ENCODE peak calls at places on chromosome 4, in six cellular contexts. L is activated CD8-positive, alpha-beta T cell treated with anti-CD3 and anti-CD28 coated beads for 36 hours; S is spleen; O is BE2C; R is heart left ventricle; P is GM13977. U is an unnamed sample.

GRCh38 chr4:69977582-69977981 is 12.1 kb upstream of the CSN2 start:
- DNase-seq in O (no peak), R (no peak), S (no peak), L (no peak), P (no peak), U (no peak)

GRCh38 chr4:187059031-187059430 is 335.4 kb upstream of the FAT1 start:
- DNase-seq in P (no peak), R (no peak), L (no peak), O (no peak), S (no peak), U (no peak)

GRCh38 chr4:183411291-183411861 is 33.1 kb upstream of the CDKN2AIP start:
- DNase-seq in L (no peak), S (peak), P (no peak), O (no peak), R (no peak), U (no peak)

GRCh38 chr4:177293208-177294018 is 16.3 kb upstream of the NEIL3 start:
- DNase-seq in L (no peak), S (no peak), O (no peak), P (no peak), R (no peak), U (no peak)

GRCh38 chr4:117777721-117778120 is 256.6 kb upstream of the NDST3 start:
- DNase-seq in P (no peak), R (no peak), S (no peak), O (no peak), L (no peak), U (peak)

GRCh38 chr4:84481879-84482245 is 17.2 kb downstream of the NKX6-1 start:
- DNase-seq in O (no peak), P (no peak), S (no peak), R (no peak), L (no peak), U (no peak)

GRCh38 chr4:116343809-116344208 is 741.6 kb downstream of the TRAM1L1 start:
- DNase-seq in P (no peak), O (no peak), S (no peak), R (no peak), L (no peak), U (no peak)

GRCh38 chr4:25100710-25101109 is 59.5 kb downstream of the SEPSECS start:
- DNase-seq in O (no peak), P (no peak), R (no peak), L (no peak), S (no peak), U (no peak)

GRCh38 chr4:166075599-166075998 is 202.6 kb downstream of the TLL1 start:
- DNase-seq in O (no peak), L (no peak), S (no peak), P (no peak), R (no peak), U (no peak)

GRCh38 chr4:185039508-185040273 is 21.4 kb downstream of the HELT start:
- DNase-seq in P (peak), R (peak), L (peak), O (peak), S (no peak), U (peak)

GRCh38 chr4:145960012-145960411 is 21.4 kb upstream of the ZNF827 start:
- DNase-seq in O (no peak), R (no peak), S (no peak), L (no peak), P (no peak), U (no peak)

GRCh38 chr4:123418486-123418931 is 21.9 kb downstream of the SPRY1 start:
- DNase-seq in L (peak), R (no peak), S (no peak), O (no peak), P (no peak), U (no peak)

GRCh38 chr4:16759781-16760459 is 138.5 kb downstream of the LDB2 start:
- DNase-seq in O (no peak), P (no peak), R (no peak), L (no peak), S (no peak), U (no peak)

GRCh38 chr4:56149601-56150000 is 200.9 kb downstream of the CEP135 start:
- DNase-seq in P (no peak), R (no peak), L (no peak), S (no peak), O (no peak), U (no peak)

GRCh38 chr4:12084690-12085089 is 656.0 kb upstream of the HS3ST1 start:
- DNase-seq in P (no peak), O (no peak), R (no peak), L (no peak), S (no peak), U (no peak)
- TF ChIP-seq CTCF in P (no peak), O (no peak), R (no peak), L (no peak), S (no peak), U (no peak)

DNA sequence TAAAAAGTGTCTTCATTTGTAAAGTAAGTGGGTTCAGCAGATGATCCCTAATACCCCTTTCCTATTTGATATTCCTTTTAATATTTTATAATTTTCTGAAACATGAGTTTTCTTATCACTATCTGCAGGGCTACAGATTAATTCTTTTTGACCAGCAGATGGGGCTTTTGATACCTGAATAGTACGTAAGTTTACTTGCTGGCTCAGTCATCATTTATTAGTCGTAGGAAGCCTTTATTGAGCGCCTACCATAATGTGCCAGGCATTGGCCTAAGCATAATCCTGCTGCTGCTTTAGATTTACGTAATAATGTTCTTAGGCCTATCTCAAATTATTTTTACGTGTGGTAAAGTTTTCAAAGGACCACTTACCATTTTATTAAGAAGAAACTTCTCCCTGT is 33.1 kb downstream of the OSTC start:
- DNase-seq in L (no peak), S (no peak), O (no peak), P (no peak), R (no peak), U (no peak)
- TF ChIP-seq CTCF in L (peak), S (no peak), O (no peak), P (peak), R (peak), U (no peak)

DNA sequence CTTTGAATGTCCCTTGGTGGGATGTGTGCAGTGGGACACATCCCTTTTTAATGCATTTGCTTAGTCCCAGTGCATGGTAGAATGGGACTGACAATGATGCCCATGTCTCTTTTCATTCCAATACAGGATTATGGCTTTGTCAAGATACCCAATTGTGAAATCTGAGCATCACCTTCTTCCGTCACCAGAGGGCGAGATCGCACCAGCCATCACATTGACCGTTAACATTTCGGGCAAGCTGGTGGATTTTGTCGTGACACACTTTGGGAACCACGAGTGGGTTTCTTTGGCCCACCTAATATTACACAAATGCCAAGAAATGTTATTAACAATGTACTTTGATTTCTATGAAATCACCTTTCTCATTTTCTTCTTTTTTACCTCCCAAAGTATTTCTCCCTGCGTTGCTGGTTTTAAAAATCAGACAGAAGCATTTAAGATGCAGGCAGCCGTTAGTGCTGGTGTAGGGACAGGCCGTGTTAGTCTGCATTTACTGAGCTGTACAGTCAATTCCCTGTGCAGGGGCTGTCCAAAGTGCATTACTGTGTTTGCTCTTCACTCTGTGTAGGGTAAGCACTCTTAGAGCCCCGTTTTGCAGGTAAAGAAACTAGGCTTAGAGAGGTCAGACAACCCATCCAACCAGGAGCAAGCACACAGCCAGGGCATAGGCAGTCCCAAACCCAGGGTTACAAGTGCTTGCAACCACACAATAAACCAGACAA is 46.5 kb downstream of the CWH43 start:
- DNase-seq in L (peak), S (no peak), R (no peak), P (peak), O (peak), U (no peak)
- TF ChIP-seq CTCF in L (peak), S (no peak), R (peak), P (peak), O (peak), U (no peak)

GRCh38 chr4:4693258-4693657 is 151.4 kb upstream of the STX18 start:
- DNase-seq in P (peak), S (no peak), L (peak), R (no peak), O (no peak), U (no peak)
- TF ChIP-seq CTCF in P (no peak), S (no peak), L (no peak), R (no peak), O (no peak), U (no peak)

GRCh38 chr4:67699603-67700002 is 1.4 kb downstream of the UBA6 start:
- DNase-seq in L (no peak), R (no peak), P (no peak), O (no peak), S (no peak), U (no peak)

GRCh38 chr4:67702166-67702565 is 1.2 kb upstream of the UBA6 start:
- DNase-seq in R (no peak), S (no peak), O (no peak), L (no peak), P (no peak), U (no peak)

GRCh38 chr4:67700119-67700873 is 659 bp downstream of the UBA6 start:
- DNase-seq in R (no peak), S (no peak), O (no peak), P (peak), L (no peak), U (no peak)

GRCh38 chr4:67697860-67698655 is 2.9 kb downstream of the UBA6 start:
- DNase-seq in O (no peak), P (no peak), L (no peak), R (no peak), S (no peak), U (no peak)

GRCh38 chr4:67700874-67701850 is at the start of gene UBA6:
- DNase-seq in P (peak), L (peak), R (peak), S (peak), O (peak), U (peak)
- TF ChIP-seq CTCF in P (peak), L (peak), R (peak), S (peak), O (peak), U (peak)

GRCh38 chr4:120062663-120063195 is 3.9 kb downstream of the MAD2L1 start:
- DNase-seq in P (no peak), O (no peak), S (no peak), R (no peak), L (no peak), U (no peak)
- TF ChIP-seq CTCF in P (no peak), O (no peak), S (no peak), R (no peak), L (no peak), U (no peak)

U was measured in nephron progenitor cell.